ENCODE peak calls at places on chromosomes 11 and 22, in seven cellular contexts. L, V, U, K, G, C and I are unnamed samples.

GRCh38 chr11:125679397-125679796 is 1.2 kb downstream of the ACRV1 start:
- DNase-seq in K (no peak), C (no peak), U (no peak), L (no peak), G (no peak), V (no peak), I (no peak)

GRCh38 chr22:29842740-29843139 is 4.7 kb upstream of the ASCC2 start:
- DNase-seq in L (no peak), V (no peak), G (no peak), K (no peak), C (no peak), U (peak), I (no peak)

GRCh38 chr11:24375896-24376295 is 121.0 kb upstream of the LUZP2 start:
- DNase-seq in G (no peak), K (no peak), V (no peak), U (no peak), C (no peak), L (no peak), I (no peak)

GRCh38 chr11:75577198-75577597 is 15.1 kb downstream of the SERPINH1 start:
- DNase-seq in G (peak), L (peak), K (no peak), C (peak), V (no peak), U (no peak), I (peak)

GRCh38 chr22:43693245-43693644 is 118.9 kb downstream of the EFCAB6 start:
- DNase-seq in L (no peak), G (no peak), K (no peak), U (no peak), C (no peak), V (no peak), I (no peak)

GRCh38 chr22:40953446-40953845 is 2.3 kb downstream of the RBX1 start:
- DNase-seq in C (no peak), U (no peak), G (no peak), V (no peak), L (no peak), K (no peak), I (no peak)

GRCh38 chr11:96961931-96962330 is 572.1 kb downstream of the JRKL start:
- DNase-seq in G (no peak), K (no peak), U (no peak), L (no peak), V (no peak), C (no peak), I (no peak)

GRCh38 chr22:45096256-45096907 is 67.3 kb upstream of the NUP50 start:
- DNase-seq in G (no peak), K (no peak), U (peak), C (peak), V (no peak), L (peak), I (peak)

GRCh38 chr11:130980463-130980862 is 64.2 kb upstream of the SNX19 start:
- DNase-seq in V (no peak), G (no peak), U (no peak), C (no peak), L (no peak), K (no peak), I (no peak)

GRCh38 chr11:69075421-69076128 is 26.8 kb downstream of the TPCN2 start:
- DNase-seq in V (peak), K (no peak), G (peak), L (no peak), U (no peak), C (no peak), I (no peak)

GRCh38 chr22:24140357-24140756 is 40.9 kb upstream of the SUSD2 start:
- DNase-seq in C (no peak), L (no peak), U (no peak), G (no peak), K (no peak), V (no peak), I (no peak)

GRCh38 chr11:69511358-69512015 is 30.0 kb downstream of the LINC01488 start:
- DNase-seq in C (no peak), L (no peak), K (no peak), U (no peak), G (no peak), V (no peak), I (no peak)

GRCh38 chr11:35588627-35589026 is 29.6 kb upstream of the FJX1 start:
- DNase-seq in V (no peak), U (no peak), L (no peak), G (no peak), K (no peak), C (no peak), I (no peak)

GRCh38 chr11:119791047-119791446 is 62.0 kb upstream of the NECTIN1 start:
- DNase-seq in U (no peak), C (no peak), K (no peak), L (no peak), V (no peak), G (no peak), I (no peak)

GRCh38 chr11:119193626-119194025 is 8.4 kb downstream of the NHERF4 start:
- DNase-seq in K (no peak), C (no peak), G (no peak), U (no peak), V (no peak), L (no peak), I (no peak)

GRCh38 chr11:74611369-74611861 is 19.0 kb downstream of the POLD3 start:
- DNase-seq in G (no peak), U (no peak), K (no peak), C (no peak), V (no peak), L (peak), I (peak)

GRCh38 chr22:43566021-43566420 is 154.2 kb downstream of the MPPED1 start:
- DNase-seq in K (no peak), U (no peak), V (no peak), L (no peak), G (no peak), C (no peak), I (no peak)

GRCh38 chr22:44718418-44718817 is 16.4 kb downstream of the PRR5 start:
- DNase-seq in G (no peak), C (no peak), U (no peak), K (no peak), L (no peak), V (no peak), I (no peak)

GRCh38 chr11:130582994-130583393 is 134.5 kb downstream of the ADAMTS15 start:
- DNase-seq in L (no peak), K (no peak), V (no peak), C (no peak), G (no peak), U (no peak), I (no peak)

GRCh38 chr11:76242004-76242779 is 35.9 kb upstream of the WNT11 start:
- DNase-seq in K (no peak), V (no peak), U (no peak), G (no peak), L (no peak), C (no peak), I (no peak)

GRCh38 chr22:20575724-20576444 is 68.5 kb downstream of the MED15 start:
- DNase-seq in U (no peak), C (no peak), K (no peak), V (no peak), L (no peak), G (no peak), I (no peak)

GRCh38 chr11:121131656-121132055 is 30.6 kb downstream of the TECTA start:
- DNase-seq in L (no peak), V (no peak), G (no peak), U (no peak), C (no peak), K (no peak), I (no peak)

GRCh38 chr22:43429426-43429825 is 17.6 kb downstream of the MPPED1 start:
- DNase-seq in G (no peak), C (no peak), U (no peak), V (no peak), L (no peak), K (no peak), I (no peak)

GRCh38 chr11:1302461-1303073 is 6.9 kb downstream of the TOLLIP start:
- DNase-seq in U (no peak), L (no peak), G (no peak), K (no peak), V (peak), C (no peak), I (no peak)

GRCh38 chr11:110728476-110728875 is 16.2 kb upstream of the ARHGAP20 start:
- DNase-seq in G (no peak), U (no peak), L (no peak), C (no peak), K (no peak), V (no peak), I (no peak)

GRCh38 chr11:73645972-73646631 is at the start of gene PLEKHB1:
- DNase-seq in K (no peak), V (no peak), G (no peak), L (no peak), C (peak), U (no peak), I (no peak)

GRCh38 chr11:43969543-43969942 is 27.1 kb downstream of the C11orf96 start:
- DNase-seq in V (peak), L (peak), K (no peak), G (no peak), C (no peak), U (no peak), I (no peak)

GRCh38 chr11:9228086-9228485 is 37.1 kb downstream of the DENND5A start:
- DNase-seq in L (no peak), V (no peak), G (no peak), U (no peak), C (no peak), K (no peak), I (no peak)

GRCh38 chr11:74641905-74642304 is 49.5 kb downstream of the POLD3 start:
- DNase-seq in G (no peak), V (peak), K (no peak), C (no peak), U (no peak), L (no peak), I (no peak)

GRCh38 chr11:67302571-67303131 is 679 bp upstream of the SSH3 start:
- DNase-seq in U (no peak), L (peak), G (peak), C (peak), K (no peak), V (no peak), I (no peak)

GRCh38 chr11:47186076-47186936 is at the start of gene PACSIN3:
- DNase-seq in L (peak), C (peak), U (no peak), V (no peak), K (no peak), G (peak), I (peak)

GRCh38 chr11:11624926-11625325 is 3.1 kb upstream of the GALNT18 start:
- DNase-seq in C (no peak), V (no peak), K (no peak), G (no peak), L (no peak), U (no peak), I (no peak)
- TF ChIP-seq CTCF in C (no peak), V (no peak), K (no peak), G (no peak), L (no peak), U (no peak), I (no peak)

GRCh38 chr22:19194751-19195536 is 16.4 kb upstream of the SLC25A1 start:
- DNase-seq in V (no peak), L (no peak), C (no peak), G (peak), U (no peak), K (no peak), I (no peak)
- TF ChIP-seq CTCF in V (no peak), L (no peak), C (no peak), G (no peak), U (no peak), K (no peak), I (no peak)

GRCh38 chr22:22855617-22856308 is 31.9 kb upstream of the IGLL5 start:
- DNase-seq in L (no peak), G (no peak), K (no peak), U (no peak), C (peak), V (no peak), I (peak)
- TF ChIP-seq CTCF in L (peak), G (no peak), K (no peak), U (peak), C (peak), V (no peak), I (peak)

DNA sequence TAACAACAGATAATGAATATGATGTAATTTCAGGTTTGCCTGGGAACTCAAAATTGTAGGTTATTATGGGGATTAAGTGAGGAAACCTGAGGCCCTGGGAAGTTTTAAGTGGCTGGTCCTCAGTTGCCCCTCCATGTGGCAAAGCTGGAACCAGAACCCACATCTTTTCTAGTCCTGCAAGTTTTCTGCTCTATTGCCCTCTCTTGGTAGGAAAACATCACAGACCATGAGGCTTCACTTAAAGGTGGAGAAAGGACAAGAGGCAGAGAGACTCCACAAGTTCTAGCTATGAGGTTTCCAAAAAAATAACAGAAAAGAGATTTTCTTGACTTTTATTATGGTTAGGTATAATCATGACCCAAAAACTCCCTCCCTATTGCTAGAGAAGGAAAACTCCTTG is 115.5 kb upstream of the DDI1 start:
- DNase-seq in G (no peak), V (no peak), L (no peak), K (no peak), C (no peak), U (no peak), I (no peak)
- TF ChIP-seq CTCF in G (no peak), V (no peak), L (no peak), K (no peak), C (no peak), U (peak), I (no peak)

GRCh38 chr11:128553662-128554392 is 33.5 kb downstream of the ETS1 start:
- DNase-seq in K (no peak), C (no peak), L (no peak), U (no peak), V (no peak), G (no peak), I (no peak)
- TF ChIP-seq CTCF in K (no peak), C (no peak), L (peak), U (peak), V (no peak), G (peak), I (peak)

DNA sequence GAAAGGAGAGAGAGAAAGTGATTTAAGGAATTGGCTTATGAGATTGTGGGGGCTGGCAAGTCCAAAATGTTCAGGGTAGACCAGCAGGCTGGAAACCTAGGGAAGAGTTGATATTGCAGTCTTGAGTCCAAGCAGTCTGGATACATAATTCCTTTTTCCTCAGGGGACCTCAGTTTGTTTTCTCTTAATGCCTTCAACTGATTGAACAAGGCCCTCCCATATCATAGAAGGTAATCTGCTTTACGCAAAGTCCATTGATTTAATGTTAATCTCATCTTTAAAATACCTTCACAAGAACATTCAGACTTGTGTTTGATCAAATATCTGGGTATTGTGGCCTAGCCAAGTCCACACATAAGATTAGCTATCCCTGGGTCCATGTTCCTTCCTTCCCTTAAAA is 494.7 kb downstream of the INSC start:
- DNase-seq in C (no peak), V (no peak), G (no peak), U (no peak), L (no peak), K (no peak), I (no peak)
- TF ChIP-seq CTCF in C (no peak), V (no peak), G (no peak), U (no peak), L (no peak), K (no peak), I (no peak)

GRCh38 chr11:61969391-61969758 is 1.9 kb upstream of the FTH1 start:
- DNase-seq in K (no peak), L (no peak), V (no peak), G (no peak), U (no peak), C (no peak), I (no peak)

GRCh38 chr11:61967924-61968757 is 707 bp upstream of the FTH1 start:
- DNase-seq in K (no peak), C (peak), G (peak), V (peak), U (no peak), L (peak), I (peak)

GRCh38 chr11:61966673-61967176 is 709 bp downstream of the FTH1 start:
- DNase-seq in U (no peak), C (no peak), L (peak), V (peak), K (no peak), G (no peak), I (no peak)

GRCh38 chr11:61968758-61969390 is 1.4 kb upstream of the FTH1 start:
- DNase-seq in C (no peak), U (no peak), V (peak), L (no peak), G (no peak), K (no peak), I (no peak)

DNA sequence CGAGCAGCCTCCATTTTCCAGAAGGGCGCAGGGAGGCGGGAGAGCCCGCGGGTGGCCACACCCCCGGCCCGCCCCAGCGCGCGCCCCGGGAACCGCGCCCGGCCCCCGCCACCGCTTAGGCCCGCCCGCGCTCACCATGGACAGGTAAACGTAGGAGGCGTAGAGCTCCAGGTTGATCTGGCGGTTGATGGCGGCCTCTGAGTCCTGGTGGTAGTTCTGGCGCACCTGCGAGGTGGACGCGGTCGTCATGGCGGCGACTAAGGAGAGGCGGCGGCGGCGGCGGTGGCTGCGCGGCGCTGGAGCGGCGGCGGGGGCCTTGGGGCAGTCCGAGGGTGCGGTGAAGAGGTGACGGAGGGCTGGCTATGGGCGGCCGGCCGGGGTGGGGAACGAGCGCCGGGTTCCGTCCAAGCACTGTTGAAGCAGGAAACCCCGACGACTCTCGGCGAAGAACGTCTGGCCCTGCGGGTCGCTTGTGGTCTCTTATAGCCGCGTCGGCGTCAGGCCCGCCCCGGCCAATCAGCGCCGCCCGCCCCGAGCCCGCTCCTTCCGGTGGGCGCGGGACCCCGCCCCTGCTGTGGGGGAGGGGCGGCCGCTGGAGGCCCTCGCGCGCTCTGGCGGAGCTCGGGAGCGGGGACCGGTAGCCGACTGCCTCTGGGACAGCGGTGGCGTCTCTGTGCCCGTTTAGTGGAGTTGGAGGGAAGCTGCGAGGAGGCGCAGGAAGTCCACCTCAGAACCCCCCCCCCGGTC is at the start of gene FTH1:
- DNase-seq in G (peak), V (peak), K (peak), L (peak), C (peak), U (no peak), I (peak)
- TF ChIP-seq CTCF in G (no peak), V (no peak), K (no peak), L (no peak), C (no peak), U (no peak), I (no peak)

GRCh38 chr11:102112654-102112926 is 2.3 kb downstream of the YAP1 start:
- DNase-seq in K (no peak), L (no peak), C (no peak), U (no peak), V (no peak), G (no peak), I (no peak)

GRCh38 chr11:102110761-102111010 is 439 bp downstream of the YAP1 start:
- DNase-seq in C (no peak), U (no peak), K (no peak), V (no peak), L (no peak), G (no peak), I (no peak)

GRCh38 chr11:102109896-102110760 is at the start of gene YAP1:
- DNase-seq in C (peak), U (no peak), V (peak), K (no peak), G (peak), L (peak), I (peak)

GRCh38 chr11:102111787-102112653 is 1.8 kb downstream of the YAP1 start:
- DNase-seq in K (no peak), V (peak), L (peak), U (peak), G (peak), C (no peak), I (no peak)

GRCh38 chr11:102111011-102111786 is 952 bp downstream of the YAP1 start:
- DNase-seq in C (peak), K (no peak), V (peak), G (peak), L (peak), U (no peak), I (peak)
- TF ChIP-seq CTCF in C (no peak), K (peak), V (no peak), G (no peak), L (peak), U (no peak), I (no peak)

GRCh38 chr11:65891180-65892136 is 985 bp downstream of the CCDC85B start:
- DNase-seq in L (peak), V (no peak), U (no peak), G (peak), K (no peak), C (peak), I (no peak)

GRCh38 chr11:65887723-65888162 is 528 bp downstream of the FIBP start:
- DNase-seq in K (no peak), L (no peak), C (no peak), U (no peak), G (no peak), V (no peak), I (no peak)

GRCh38 chr11:65892661-65893317 is 2.3 kb downstream of the CCDC85B start:
- DNase-seq in C (no peak), G (no peak), U (no peak), V (no peak), L (no peak), K (no peak), I (no peak)

GRCh38 chr11:65888163-65888814 is at the start of gene FIBP:
- DNase-seq in K (peak), C (peak), U (no peak), L (peak), G (peak), V (peak), I (peak)

DNA sequence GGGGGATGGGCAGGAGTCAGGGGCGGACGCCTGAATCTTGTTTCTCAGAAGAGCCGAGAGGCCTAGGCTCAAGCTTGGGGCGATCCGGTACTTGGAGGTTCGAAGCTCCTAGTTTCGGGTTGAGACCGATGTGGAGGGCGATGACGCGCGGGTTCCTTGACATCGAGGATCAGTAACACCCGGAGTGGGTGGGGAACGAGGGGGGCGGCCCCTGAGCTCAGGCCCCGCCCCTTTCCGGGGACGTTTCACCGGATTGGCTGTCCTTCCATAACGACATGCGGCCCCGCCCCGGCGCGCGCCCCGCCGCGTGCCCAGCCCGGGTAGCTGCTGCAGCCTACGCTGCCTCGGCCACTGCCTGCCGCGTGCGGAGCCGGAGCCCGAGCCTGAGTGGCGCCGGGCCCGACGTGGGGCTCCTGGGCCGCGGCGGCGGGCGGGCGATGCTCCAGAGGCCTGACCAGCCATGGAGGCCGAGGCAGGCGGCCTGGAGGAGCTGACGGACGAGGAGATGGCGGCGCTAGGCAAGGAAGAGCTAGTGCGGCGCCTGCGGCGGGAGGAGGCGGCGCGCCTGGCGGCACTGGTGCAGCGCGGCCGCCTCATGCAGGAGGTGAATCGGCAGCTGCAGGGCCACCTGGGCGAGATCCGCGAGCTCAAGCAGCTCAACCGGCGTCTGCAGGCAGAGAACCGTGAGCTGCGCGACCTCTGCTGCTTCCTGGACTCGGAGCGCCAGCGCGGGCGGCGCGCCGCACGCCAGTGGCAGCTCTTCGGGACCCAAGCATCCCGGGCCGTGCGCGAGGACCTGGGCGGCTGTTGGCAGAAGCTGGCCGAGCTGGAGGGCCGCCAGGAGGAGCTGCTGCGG is at the start of gene CCDC85B:
- DNase-seq in C (peak), K (peak), L (peak), V (peak), G (peak), U (no peak), I (peak)
- TF ChIP-seq CTCF in C (no peak), K (no peak), L (peak), V (no peak), G (no peak), U (no peak), I (no peak)